ENCODE peak calls at places on chromosome 2, in seven cellular contexts. P, Z, V, F, X, R and E are unnamed samples.
A peak's percentile ranks its signal among the peaks of the same experiment; 100 is the strongest.

GRCh38 chr2:138267161-138267901 is 234.2 kb upstream of the SPOPL start:
- DNase-seq in P (no peak), Z (no peak), V (no peak), F (no peak), X (no peak), R (no peak), E (no peak)

GRCh38 chr2:186968277-186968676 is 119.3 kb upstream of the ZSWIM2 start:
- DNase-seq in P (no peak), Z (no peak), V (no peak), F (no peak), X (no peak), R (no peak), E (no peak)

GRCh38 chr2:11416931-11417330 is 49.0 kb downstream of the E2F6 start:
- DNase-seq in P (no peak), Z (no peak), V (no peak), F (no peak), X (no peak), R (no peak), E (no peak)

GRCh38 chr2:152054593-152054992 is 44.3 kb downstream of the CACNB4 start:
- DNase-seq in P (no peak), Z (peak; percentile 7), V (no peak), F (no peak), X (no peak), R (no peak), E (no peak)

GRCh38 chr2:65944213-65944612 is 490.7 kb upstream of the MEIS1 start:
- DNase-seq in P (no peak), Z (no peak), V (no peak), F (no peak), X (no peak), R (no peak), E (no peak)

GRCh38 chr2:174282449-174282848 is 34.1 kb upstream of the OLA1 start:
- DNase-seq in P (no peak), Z (no peak), V (no peak), F (no peak), X (no peak), R (no peak), E (no peak)

GRCh38 chr2:150417278-150417677 is 70.2 kb downstream of the RND3 start:
- DNase-seq in P (no peak), Z (no peak), V (no peak), F (no peak), X (no peak), R (no peak), E (no peak)

GRCh38 chr2:55133467-55134315 is 83.4 kb upstream of the RTN4 start:
- DNase-seq in P (peak; percentile 69), Z (no peak), V (peak; percentile 78), F (peak; percentile 71), X (peak; percentile 70), R (no peak), E (no peak)

GRCh38 chr2:196925768-196926561 is 542 bp downstream of the PGAP1 start:
- DNase-seq in P (no peak), Z (peak; percentile 7), V (no peak), F (no peak), X (peak; percentile 74), R (peak; percentile 49), E (peak; percentile 18)

GRCh38 chr2:16727256-16727655 is 61.6 kb upstream of the CYRIA start:
- DNase-seq in P (no peak), Z (no peak), V (no peak), F (no peak), X (no peak), R (no peak), E (no peak)

GRCh38 chr2:234963785-234964615 is 12.2 kb downstream of the SH3BP4 start:
- DNase-seq in P (no peak), Z (peak; percentile 90), V (no peak), F (no peak), X (no peak), R (no peak), E (no peak)

GRCh38 chr2:101361079-101361478 is 26.2 kb downstream of the CREG2 start:
- DNase-seq in P (no peak), Z (no peak), V (no peak), F (no peak), X (no peak), R (no peak), E (no peak)

GRCh38 chr2:226644342-226644957 is 155.2 kb downstream of the IRS1 start:
- DNase-seq in P (no peak), Z (no peak), V (no peak), F (no peak), X (no peak), R (no peak), E (no peak)

GRCh38 chr2:144382848-144383247 is 137.1 kb downstream of the ZEB2 start:
- DNase-seq in P (no peak), Z (no peak), V (peak; percentile 31), F (no peak), X (no peak), R (no peak), E (no peak)

GRCh38 chr2:101796825-101797600 is 99.5 kb downstream of the MAP4K4 start:
- DNase-seq in P (no peak), Z (no peak), V (no peak), F (no peak), X (no peak), R (no peak), E (no peak)

GRCh38 chr2:149020432-149020851 is 18.1 kb upstream of the LYPD6B start:
- DNase-seq in P (no peak), Z (no peak), V (no peak), F (no peak), X (peak; percentile 47), R (no peak), E (no peak)

GRCh38 chr2:230472619-230473018 is 56.6 kb downstream of the SP100 start:
- DNase-seq in P (no peak), Z (peak; percentile 18), V (no peak), F (no peak), X (no peak), R (no peak), E (no peak)

DNA sequence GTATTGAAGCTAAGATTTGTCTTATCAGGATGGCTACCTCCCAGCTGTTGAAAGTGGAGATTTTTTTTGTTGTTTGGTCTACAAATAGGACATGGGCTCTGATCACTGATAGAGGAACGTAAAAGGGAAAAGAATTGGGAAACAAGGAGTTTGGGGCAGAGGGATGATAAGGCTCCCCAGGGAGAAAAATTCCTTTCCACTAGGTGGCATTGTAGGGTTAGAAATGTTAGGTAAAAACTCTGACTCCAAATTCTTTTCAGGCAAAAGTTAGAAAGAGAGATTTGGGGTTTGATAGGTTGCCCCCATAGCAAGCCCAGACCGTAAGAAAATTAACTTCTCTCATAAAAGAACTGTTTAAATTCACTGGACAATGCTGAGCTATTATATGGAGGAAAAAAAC is 19.8 kb downstream of the CMPK2 start:
- DNase-seq in P (no peak), Z (no peak), V (no peak), F (no peak), X (peak; percentile 51), R (no peak), E (no peak)
- H3K9me3 ChIP-seq in P (peaks cover 48% of the 10 kb centered on the region), Z (peaks cover 28% of the 10 kb centered on the region), V (peaks cover 65% of the 10 kb centered on the region), F (peaks cover 58% of the 10 kb centered on the region), X (peaks cover 29% of the 10 kb centered on the region), R (peaks cover 69% of the 10 kb centered on the region), E (peaks cover 65% of the 10 kb centered on the region)

DNA sequence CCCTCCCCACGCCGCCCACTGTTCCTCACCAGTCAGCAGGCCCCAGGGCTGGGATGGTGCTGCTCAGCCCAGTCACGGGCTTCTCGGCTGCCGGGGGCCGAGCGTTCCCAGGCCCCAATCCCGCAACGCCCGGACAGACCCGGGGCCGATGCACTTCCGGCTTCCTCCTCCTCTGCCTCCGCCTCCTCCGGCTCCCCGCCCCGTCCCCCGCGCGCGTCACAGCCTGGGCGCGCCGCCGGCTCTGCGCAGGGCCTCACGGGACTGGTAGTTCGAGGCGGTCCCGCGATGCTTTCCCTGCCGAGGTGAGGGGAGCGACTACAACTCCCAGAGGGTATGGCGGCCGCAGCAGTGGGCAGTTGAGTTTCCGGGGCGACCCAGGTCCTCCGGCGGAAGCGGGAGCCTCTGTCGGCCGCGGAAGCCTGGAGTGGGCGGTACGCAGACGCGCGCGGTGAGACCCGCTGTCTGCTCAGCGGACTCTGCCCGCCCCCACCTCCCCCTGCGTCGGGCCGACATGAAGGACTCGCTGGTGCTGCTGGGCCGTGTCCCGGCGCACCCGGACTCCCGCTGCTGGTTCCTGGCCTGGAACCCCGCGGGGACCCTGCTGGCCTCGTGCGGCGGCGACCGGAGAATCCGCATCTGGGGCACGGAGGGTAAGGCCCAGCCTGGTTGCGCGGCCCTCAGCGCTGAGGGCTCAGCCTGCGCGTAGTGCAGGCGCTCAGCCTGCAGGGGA is at the start of the genes CIAO1 and TMEM127:
- DNase-seq in P (peak; percentile 98), Z (peak; percentile 99), V (peak; percentile 97), F (peak; percentile 97), X (peak; percentile 99), R (peak; percentile 100), E (peak; percentile 98)
- H3K9me3 ChIP-seq in P (no peaks in the 10 kb centered on the region), Z (no peaks in the 10 kb centered on the region), V (no peaks in the 10 kb centered on the region), F (no peaks in the 10 kb centered on the region), X (no peaks in the 10 kb centered on the region), R (no peaks in the 10 kb centered on the region), E (no peaks in the 10 kb centered on the region)

GRCh38 chr2:95138702-95139101 is 17.1 kb upstream of the MRPS5 start:
- DNase-seq in P (no peak), Z (no peak), V (no peak), F (no peak), X (no peak), R (no peak), E (no peak)

GRCh38 chr2:95149397-95149984 is 10.2 kb downstream of the ZNF514 start:
- DNase-seq in P (no peak), Z (no peak), V (no peak), F (no peak), X (no peak), R (no peak), E (no peak)

GRCh38 chr2:95143838-95144237 is 15.8 kb downstream of the ZNF514 start:
- DNase-seq in P (no peak), Z (no peak), V (no peak), F (no peak), X (no peak), R (no peak), E (no peak)
- H3K9me3 ChIP-seq in P (peaks cover 45% of the 10 kb centered on the region), Z (peaks cover 58% of the 10 kb centered on the region), V (peaks cover 80% of the 10 kb centered on the region), F (peaks cover 95% of the 10 kb centered on the region), X (peaks cover 57% of the 10 kb centered on the region), R (peaks cover 85% of the 10 kb centered on the region), E (peaks cover 81% of the 10 kb centered on the region)

GRCh38 chr2:557635-558301 is 119.4 kb downstream of the TMEM18 start:
- DNase-seq in P (no peak), Z (no peak), V (no peak), F (no peak), X (no peak), R (no peak), E (no peak)

GRCh38 chr2:555164-555922 is 121.9 kb downstream of the TMEM18 start:
- DNase-seq in P (no peak), Z (no peak), V (no peak), F (no peak), X (no peak), R (no peak), E (no peak)

GRCh38 chr2:558302-558642 is 118.9 kb downstream of the TMEM18 start:
- DNase-seq in P (no peak), Z (no peak), V (no peak), F (no peak), X (no peak), R (no peak), E (no peak)

GRCh38 chr2:554444-554843 is 122.8 kb downstream of the TMEM18 start:
- DNase-seq in P (no peak), Z (no peak), V (no peak), F (no peak), X (no peak), R (no peak), E (no peak)

DNA sequence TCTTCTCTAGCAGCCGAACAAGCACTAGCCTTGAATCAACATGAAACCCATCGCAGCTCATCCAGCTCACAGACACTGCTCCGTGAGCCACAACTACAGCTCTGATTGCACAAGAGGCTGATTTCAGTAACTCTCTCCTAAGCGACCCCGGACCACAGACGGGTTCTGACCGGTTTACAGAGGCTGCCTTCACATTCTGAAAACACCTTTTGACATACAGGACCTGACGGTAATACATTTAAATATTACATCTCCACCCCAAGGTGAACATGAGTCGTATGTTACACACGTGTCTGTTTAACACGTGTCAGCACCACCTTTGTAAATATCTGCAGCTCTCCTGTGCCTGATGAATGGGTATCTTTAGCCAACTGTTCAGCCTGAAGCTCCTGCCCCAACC is 120.7 kb downstream of the TMEM18 start:
- DNase-seq in P (no peak), Z (no peak), V (no peak), F (no peak), X (no peak), R (no peak), E (no peak)
- H3K9me3 ChIP-seq in P (no peaks in the 10 kb centered on the region), Z (no peaks in the 10 kb centered on the region), V (no peaks in the 10 kb centered on the region), F (no peaks in the 10 kb centered on the region), X (no peaks in the 10 kb centered on the region), R (no peaks in the 10 kb centered on the region), E (no peaks in the 10 kb centered on the region)